ENCODE peak calls at places on chromosomes 2 and 18, in seven cellular contexts. E is hepatocyte, D is HCT116, I is PC-3, M is GM23338, C is GM23248, T is SK-N-SH. R is an unnamed sample.

GRCh38 chr2:216578325-216578724 is 54.9 kb upstream of the IGFBP2 start:
- DNase-seq in E (no peak), T (no peak), D (no peak), C (peak), I (peak), M (no peak), R (no peak)

GRCh38 chr2:58730764-58731487 is 489.8 kb upstream of the FANCL start:
- DNase-seq in M (no peak), I (no peak), E (no peak), D (no peak), T (no peak), C (no peak), R (no peak)

GRCh38 chr2:236541008-236541562 is 28.5 kb upstream of the ACKR3 start:
- DNase-seq in T (no peak), I (no peak), C (peak), E (no peak), D (no peak), M (no peak), R (no peak)

GRCh38 chr2:215692387-215693079 is 256.7 kb upstream of the FN1 start:
- DNase-seq in M (no peak), T (no peak), E (no peak), D (no peak), C (peak), I (no peak), R (no peak)

GRCh38 chr2:118805061-118805690 is 42.3 kb downstream of the EN1 start:
- DNase-seq in C (peak), I (no peak), M (no peak), D (no peak), E (no peak), T (no peak), R (no peak)

GRCh38 chr2:82950148-82950547 is 1508.9 kb downstream of the SUCLG1 start:
- DNase-seq in M (no peak), E (no peak), C (no peak), T (no peak), D (no peak), I (no peak), R (no peak)

GRCh38 chr2:179812501-179812900 is 48.9 kb downstream of the ZNF385B start:
- DNase-seq in C (peak), I (peak), E (no peak), D (no peak), T (no peak), M (no peak), R (no peak)

GRCh38 chr18:45402485-45403056 is 212.7 kb upstream of the SLC14A2 start:
- DNase-seq in C (peak), E (no peak), M (no peak), I (peak), T (no peak), D (no peak), R (no peak)

GRCh38 chr18:56267334-56267733 is 371.1 kb downstream of the TXNL1 start:
- DNase-seq in T (no peak), D (no peak), C (no peak), M (no peak), E (no peak), I (no peak), R (no peak)

GRCh38 chr2:12507295-12507694 is 209.4 kb upstream of the TRIB2 start:
- DNase-seq in D (no peak), C (peak), I (peak), M (no peak), E (no peak), T (no peak), R (no peak)

GRCh38 chr2:204871246-204871953 is 326.1 kb downstream of the PARD3B start:
- DNase-seq in T (peak), E (peak), D (no peak), M (peak), I (peak), C (peak), R (no peak)

GRCh38 chr2:230537531-230537976 is 121.6 kb downstream of the SP100 start:
- DNase-seq in C (no peak), E (no peak), M (no peak), T (no peak), D (no peak), I (no peak), R (peak)

GRCh38 chr2:219547621-219548020 is 3.8 kb downstream of the TMEM198 start:
- DNase-seq in D (no peak), I (no peak), T (no peak), C (no peak), M (no peak), E (no peak), R (no peak)

GRCh38 chr2:229057997-229058553 is 213.0 kb downstream of the PID1 start:
- DNase-seq in I (no peak), C (no peak), E (no peak), T (no peak), M (no peak), D (no peak), R (no peak)

GRCh38 chr2:178783889-178784288 is 23.3 kb downstream of the TTN start:
- DNase-seq in M (no peak), D (no peak), I (no peak), E (no peak), C (no peak), T (no peak), R (no peak)

GRCh38 chr2:71043531-71044407 is 24.7 kb upstream of the NAGK start:
- DNase-seq in D (no peak), E (no peak), T (peak), C (no peak), I (no peak), M (no peak), R (no peak)

GRCh38 chr2:184520441-184520840 is 77.9 kb upstream of the ZNF804A start:
- DNase-seq in I (no peak), T (no peak), D (no peak), M (no peak), E (no peak), C (no peak), R (no peak)

GRCh38 chr2:218780851-218781690 is 876 bp upstream of the CYP27A1 start:
- DNase-seq in C (peak), D (no peak), E (peak), M (no peak), T (no peak), I (peak), R (no peak)

DNA sequence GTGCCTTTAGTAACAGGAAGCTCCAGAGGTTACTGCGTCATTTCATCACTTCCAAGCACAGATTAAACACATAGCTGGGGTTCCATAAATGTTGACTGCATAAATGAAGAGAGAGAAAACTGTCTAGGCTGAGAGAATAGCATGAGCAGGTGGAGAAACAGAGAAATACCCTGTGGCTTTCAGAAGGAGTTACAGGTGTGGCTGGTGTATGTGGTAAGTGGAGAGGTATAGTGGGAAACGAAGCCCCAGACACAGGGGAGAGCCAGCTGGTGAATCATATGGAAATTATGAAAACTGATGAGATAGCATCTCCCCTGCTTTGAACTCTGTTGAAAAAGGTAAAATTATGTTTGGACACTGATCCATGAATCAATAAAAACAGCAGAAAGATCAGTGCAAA is 807.4 kb upstream of the POU3F3 start:
- DNase-seq in D (no peak), M (no peak), T (no peak), C (no peak), I (no peak), E (no peak), R (no peak)
- TF ChIP-seq EZH2phosphoT487 in D (no peak), M (no peak), T (no peak), C (no peak), I (no peak), E (no peak), R (no peak)

GRCh38 chr18:12659904-12660605 is 2.1 kb upstream of the SPIRE1 start:
- DNase-seq in E (peak), C (peak), I (peak), D (peak), T (peak), M (peak), R (peak)

GRCh38 chr18:12657048-12657848 is 659 bp downstream of the SPIRE1 start:
- DNase-seq in T (peak), E (peak), I (peak), C (peak), M (peak), D (no peak), R (no peak)

GRCh38 chr18:12656671-12657047 is 1.2 kb downstream of the SPIRE1 start:
- DNase-seq in E (no peak), M (no peak), D (no peak), I (no peak), T (peak), C (peak), R (no peak)

GRCh38 chr18:12654971-12655370 is 2.9 kb downstream of the SPIRE1 start:
- DNase-seq in T (no peak), I (no peak), D (no peak), E (no peak), C (no peak), M (no peak), R (no peak)

GRCh38 chr18:12657849-12658829 is at the start of gene SPIRE1:
- DNase-seq in E (peak), D (no peak), C (peak), T (peak), M (peak), I (peak), R (peak)
- TF ChIP-seq EZH2phosphoT487 in E (no peak), D (no peak), C (no peak), T (no peak), M (no peak), I (no peak), R (no peak)

DNA sequence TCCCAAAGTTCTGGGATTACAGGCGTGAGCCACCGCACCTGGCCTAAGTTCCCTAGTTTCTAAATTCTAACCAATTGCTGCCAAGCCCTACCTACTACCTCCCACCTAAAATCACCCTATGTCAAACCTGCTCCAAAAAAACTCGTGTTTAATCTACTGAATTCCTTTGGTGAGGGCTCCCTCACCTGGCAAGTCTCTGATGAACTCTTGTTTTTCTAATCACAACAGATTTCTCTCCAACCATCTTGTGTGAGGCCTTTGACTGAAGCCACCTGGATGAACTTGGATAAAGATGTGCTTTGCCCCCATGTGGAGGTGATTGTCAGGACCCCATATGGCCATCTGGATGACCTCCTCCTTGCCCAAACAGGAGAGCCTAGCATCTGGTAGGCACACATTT is 17.4 kb upstream of the SLC35G4 start:
- DNase-seq in D (no peak), C (no peak), E (no peak), M (peak), I (peak), T (no peak), R (peak)
- TF ChIP-seq EZH2phosphoT487 in D (no peak), C (no peak), E (no peak), M (no peak), I (no peak), T (no peak), R (no peak)

GRCh38 chr2:16294791-16295190 is 354.4 kb downstream of the MYCN start:
- DNase-seq in M (no peak), T (no peak), E (no peak), I (no peak), D (no peak), C (no peak), R (no peak)
- TF ChIP-seq EZH2phosphoT487 in M (no peak), T (no peak), E (no peak), I (no peak), D (no peak), C (no peak), R (no peak)

GRCh38 chr2:53407363-53408080 is 360.1 kb upstream of the CHAC2 start:
- DNase-seq in T (no peak), D (peak), C (no peak), I (peak), M (no peak), E (no peak), R (no peak)

GRCh38 chr2:53403836-53404413 is 363.7 kb upstream of the CHAC2 start:
- DNase-seq in M (no peak), T (no peak), D (peak), E (no peak), C (peak), I (peak), R (no peak)
- TF ChIP-seq EZH2phosphoT487 in M (no peak), T (no peak), D (no peak), E (no peak), C (no peak), I (no peak), R (no peak)